ENCODE peak calls at places on chromosome 19, in five cellular contexts. R is H1, D is H9, M is neuronal stem cell, P is trophoblast cell. J is an unnamed sample.

GRCh38 chr19:43759515-43759914 is 4.8 kb upstream of the SMG9 start:
- DNase-seq in D (no peak), P (peak), M (no peak), R (no peak), J (peak)

GRCh38 chr19:31451686-31452325 is 102.6 kb upstream of the TSHZ3 start:
- DNase-seq in R (no peak), M (no peak), D (no peak), P (peak), J (no peak)

GRCh38 chr19:35717665-35718344 is at the start of gene KMT2B:
- DNase-seq in M (no peak), P (no peak), D (peak), R (peak), J (no peak)

GRCh38 chr19:54107876-54108490 is 5.3 kb downstream of the NDUFA3 start:
- DNase-seq in D (no peak), M (no peak), R (no peak), P (no peak), J (no peak)

GRCh38 chr19:30224689-30225606 is 147.2 kb upstream of the ZNF536 start:
- DNase-seq in M (no peak), P (no peak), R (no peak), D (no peak), J (no peak)

GRCh38 chr19:19185853-19186728 is 5.9 kb downstream of the BORCS8 start:
- DNase-seq in R (peak), D (peak), M (peak), P (peak), J (peak)

GRCh38 chr19:34667349-34668076 is 9.4 kb downstream of the SCGB2B2 start:
- DNase-seq in M (no peak), P (peak), D (peak), R (no peak), J (peak)

GRCh38 chr19:13622727-13623126 is 116.4 kb upstream of the CACNA1A start:
- DNase-seq in P (no peak), R (no peak), M (no peak), D (no peak), J (no peak)

GRCh38 chr19:48543121-48543710 is 8.8 kb upstream of the SULT2B1 start:
- DNase-seq in M (no peak), R (no peak), P (peak), D (peak), J (peak)

GRCh38 chr19:45156231-45156630 is 4.6 kb downstream of the NKPD1 start:
- DNase-seq in P (no peak), D (peak), R (no peak), M (no peak), J (peak)

GRCh38 chr19:49932041-49932451 is 2.7 kb upstream of the NUP62 start:
- DNase-seq in M (no peak), R (no peak), P (peak), D (no peak), J (no peak)

GRCh38 chr19:48085904-48086864 is 24.4 kb downstream of the PLA2G4C start:
- DNase-seq in R (peak), M (no peak), P (peak), D (peak), J (no peak)

GRCh38 chr19:30174357-30174645 is 197.9 kb upstream of the ZNF536 start:
- DNase-seq in M (no peak), D (no peak), R (no peak), P (no peak), J (no peak)

GRCh38 chr19:18386543-18387251 is 739 bp downstream of the GDF15 start:
- DNase-seq in R (no peak), P (no peak), M (no peak), D (no peak), J (peak)

GRCh38 chr19:36152061-36152885 is at the start of gene COX7A1:
- DNase-seq in P (peak), M (no peak), D (no peak), R (no peak), J (no peak)

GRCh38 chr19:12913871-12914690 is 5.0 kb downstream of the SYCE2 start:
- DNase-seq in R (no peak), M (no peak), D (no peak), P (no peak), J (no peak)

GRCh38 chr19:48737360-48737998 is 2.9 kb downstream of the RASIP1 start:
- DNase-seq in R (no peak), P (no peak), M (no peak), D (peak), J (no peak)

GRCh38 chr19:58307736-58308135 is 2.6 kb downstream of the ERVK3-1 start:
- DNase-seq in D (no peak), M (no peak), P (no peak), R (no peak), J (no peak)

GRCh38 chr19:45404557-45405434 is at the start of gene PPP1R13L:
- DNase-seq in D (peak), P (peak), R (peak), M (no peak), J (no peak)

GRCh38 chr19:40611096-40611495 is 9.9 kb downstream of the LTBP4 start:
- DNase-seq in P (no peak), R (no peak), D (peak), M (no peak), J (no peak)

GRCh38 chr19:57641715-57642234 is 8.8 kb downstream of the ZNF211 start:
- DNase-seq in R (peak), D (no peak), M (no peak), P (no peak), J (no peak)

GRCh38 chr19:12783226-12783848 is 7.9 kb upstream of the JUNB start:
- DNase-seq in D (no peak), P (peak), M (no peak), R (no peak), J (peak)

GRCh38 chr19:54518844-54519243 is 16.2 kb downstream of the LAIR2 start:
- DNase-seq in R (no peak), D (no peak), M (no peak), P (peak), J (no peak)

GRCh38 chr19:10142701-10143375 is 23.1 kb upstream of the EIF3G start:
- DNase-seq in R (no peak), P (no peak), M (no peak), D (no peak), J (no peak)

GRCh38 chr19:35712529-35712909 is 5.3 kb upstream of the KMT2B start:
- DNase-seq in M (no peak), P (no peak), R (no peak), D (no peak), J (no peak)

GRCh38 chr19:16062789-16063188 is 13.5 kb upstream of the TPM4 start:
- DNase-seq in P (peak), R (peak), D (peak), M (no peak), J (peak)

GRCh38 chr19:37706052-37706605 is 13.4 kb downstream of the ZNF607 start:
- DNase-seq in P (no peak), D (no peak), R (no peak), M (no peak), J (no peak)

GRCh38 chr19:45470147-45471081 is 2.6 kb downstream of the FOSB start:
- DNase-seq in R (no peak), P (peak), D (no peak), M (no peak), J (peak)

GRCh38 chr19:1855828-1856255 is 7.5 kb downstream of the KLF16 start:
- DNase-seq in M (no peak), R (no peak), P (no peak), D (no peak), J (no peak)

GRCh38 chr19:35341565-35342225 is 6.0 kb upstream of the FFAR1 start:
- DNase-seq in R (no peak), D (no peak), M (no peak), P (no peak), J (no peak)

GRCh38 chr19:49231804-49232203 is 74.2 kb downstream of the TRPM4 start:
- DNase-seq in R (no peak), D (no peak), P (no peak), M (no peak), J (no peak)

GRCh38 chr19:7840629-7841028 is 10.6 kb downstream of the EVI5L start:
- DNase-seq in M (no peak), R (no peak), D (no peak), P (no peak), J (no peak)

GRCh38 chr19:34484328-34484727 is 2.8 kb downstream of the WTIP start:
- DNase-seq in D (no peak), M (no peak), P (no peak), R (no peak), J (no peak)

GRCh38 chr19:36528921-36529518 is 949 bp upstream of the ZNF260 start:
- DNase-seq in M (no peak), D (peak), P (peak), R (peak), J (no peak)

GRCh38 chr19:42465827-42466280 is 23.1 kb upstream of the CXCL17 start:
- DNase-seq in M (no peak), D (no peak), P (no peak), R (no peak), J (no peak)

GRCh38 chr19:14616310-14616870 is 33.5 kb downstream of the CLEC17A start:
- DNase-seq in R (no peak), P (no peak), M (no peak), D (no peak), J (no peak)

GRCh38 chr19:21505459-21506393 is at the start of gene ZNF429:
- DNase-seq in P (peak), M (peak), D (peak), R (peak), J (peak)

GRCh38 chr19:29815231-29815630 is 3.4 kb downstream of the CCNE1 start:
- DNase-seq in M (no peak), D (no peak), R (no peak), P (no peak), J (no peak)

GRCh38 chr19:8252922-8253589 is 43.9 kb downstream of the CERS4 start:
- DNase-seq in P (peak), M (peak), D (peak), R (peak), J (peak)

DNA sequence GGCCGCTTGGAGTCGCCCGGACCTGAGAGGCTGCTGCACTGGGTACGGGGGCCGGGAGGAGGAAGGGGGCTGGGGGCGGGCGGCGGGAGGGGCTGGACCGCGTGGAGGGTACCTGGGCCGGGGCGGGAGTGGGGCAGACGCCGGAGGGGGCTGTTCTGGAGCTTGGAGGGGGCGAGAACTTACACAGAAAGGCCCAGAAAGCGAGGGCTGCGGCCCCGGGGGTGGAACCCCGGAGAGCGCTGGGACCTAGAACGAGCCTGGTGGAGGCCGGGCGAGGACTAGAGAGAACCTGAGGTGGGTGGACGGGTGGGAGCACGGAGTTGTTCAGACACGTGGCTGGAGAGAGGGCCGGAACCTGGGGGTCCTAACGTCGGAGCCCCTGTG is 276 bp downstream of the ZNF581 start:
- DNase-seq in D (no peak), P (no peak), M (no peak), R (no peak), J (no peak)
- H2BK12ac ChIP-seq in D (no peak), P (no peak), M (no peak), R (no peak), J (no peak)

GRCh38 chr19:6774821-6775707 is 2.6 kb downstream of the VAV1 start:
- DNase-seq in P (no peak), M (no peak), D (no peak), R (no peak), J (no peak)
- H2BK12ac ChIP-seq in P (no peak), M (no peak), D (no peak), R (no peak), J (no peak)

GRCh38 chr19:11325544-11325943 is 13.9 kb downstream of the RAB3D start:
- DNase-seq in P (no peak), D (no peak), M (no peak), R (no peak), J (no peak)
- H2BK12ac ChIP-seq in P (no peak), D (no peak), M (no peak), R (no peak), J (no peak)

DNA sequence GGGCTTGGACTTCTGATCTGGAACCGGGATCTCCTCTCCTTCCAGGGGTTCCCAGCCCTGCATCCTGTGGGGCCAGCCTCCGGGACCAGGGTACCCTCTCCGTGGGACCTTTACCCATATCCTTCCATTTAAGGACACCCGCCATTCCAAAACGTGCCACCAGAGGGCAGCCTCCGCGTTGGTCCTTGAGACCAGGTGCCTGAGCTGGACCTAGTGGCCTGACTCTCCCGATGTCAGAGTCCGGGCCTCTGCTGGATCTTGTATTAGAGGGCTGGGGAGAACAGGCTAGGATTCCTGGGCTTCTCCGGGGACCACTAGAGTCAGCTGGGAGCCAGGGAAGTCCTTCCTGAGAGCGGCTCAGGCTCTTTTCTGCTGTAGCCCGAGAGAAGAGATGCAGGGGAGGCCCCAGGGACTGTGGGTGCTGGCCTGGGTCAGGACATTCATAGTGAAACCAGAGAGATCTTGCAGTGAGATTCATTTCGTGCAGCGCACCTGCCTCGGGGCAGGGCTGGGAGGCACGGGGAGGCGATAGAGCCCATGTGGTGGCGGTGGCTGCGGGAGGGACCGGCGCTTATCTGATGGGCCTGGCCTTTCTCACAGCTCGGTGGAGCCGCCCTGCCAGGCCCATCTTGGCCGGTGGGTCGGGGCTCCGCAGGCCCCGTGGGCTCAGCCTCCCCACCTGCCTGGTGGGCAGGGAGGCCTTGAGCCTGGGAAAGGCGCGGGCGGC is 9.8 kb upstream of the SLC7A10 start:
- DNase-seq in D (peak), P (peak), R (peak), M (peak), J (peak)
- H2BK12ac ChIP-seq in D (no peak), P (no peak), R (no peak), M (no peak), J (no peak)

DNA sequence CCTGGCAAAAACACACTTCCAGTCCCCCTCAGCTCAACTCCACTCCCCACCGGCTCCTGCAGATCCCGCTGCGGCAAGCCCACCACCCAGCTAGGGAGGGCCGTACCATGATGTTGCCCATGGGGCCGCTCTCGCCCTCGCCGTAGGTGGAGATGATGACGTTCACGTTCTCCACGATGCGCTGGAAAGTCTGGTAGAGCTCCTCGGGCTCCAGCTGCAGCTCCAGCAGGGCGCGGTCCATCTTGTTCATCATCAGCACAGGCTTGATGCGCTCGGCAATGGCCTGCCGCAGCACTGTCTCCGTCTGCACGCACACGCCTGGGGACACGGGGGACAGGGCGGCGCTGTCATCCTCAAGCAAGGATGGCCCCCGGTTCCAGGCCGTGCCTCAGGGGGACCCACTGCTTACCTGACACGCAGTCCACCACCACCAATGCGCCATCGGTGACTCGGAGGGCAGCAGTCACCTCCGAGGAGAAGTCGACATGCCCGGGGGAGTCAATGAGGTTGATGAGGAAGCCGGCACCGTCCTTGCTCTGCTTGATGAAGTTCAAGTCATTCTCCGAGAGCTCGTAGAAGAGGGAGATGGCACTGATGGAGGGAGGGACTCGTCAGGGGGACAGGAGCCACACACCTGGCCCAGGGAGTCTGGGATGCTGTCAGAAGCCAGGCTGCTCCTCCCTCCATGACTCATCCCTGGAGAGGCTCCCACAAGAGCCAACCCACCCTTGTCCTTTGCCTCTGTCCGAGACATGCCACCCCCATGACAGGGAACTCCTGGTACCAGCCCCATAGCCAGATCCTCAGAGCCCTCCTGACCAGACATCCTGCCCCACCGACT is 2.3 kb downstream of the EEF2 start:
- DNase-seq in R (peak), P (peak), M (no peak), D (peak), J (peak)
- H2BK12ac ChIP-seq in R (no peak), P (no peak), M (no peak), D (no peak), J (no peak)

J was measured in mesenchymal stem cell.